ENCODE peak calls at places on chromosomes 4 and X, in seven cellular contexts. V is astrocyte of the spinal cord, M is pancreas, L is ascending aorta, W is lower leg skin, B is fibroblast of lung, G is kidney. N is an unnamed sample.
A peak's percentile ranks its signal among the peaks of the same experiment; 100 is the strongest.

GRCh38 chrX:10280061-10280460 is 123.3 kb downstream of the CLCN4 start:
- DNase-seq in G (no peak), M (no peak), B (no peak), L (no peak), W (peak; percentile 16), V (no peak), N (no peak)

GRCh38 chr4:185183622-185184281 is 20.0 kb downstream of the CFAP97 start:
- DNase-seq in B (peak; percentile 96), M (peak; percentile 65), V (peak; percentile 91), G (no peak), W (peak; percentile 88), L (no peak), N (peak; percentile 92)

GRCh38 chr4:112145326-112145819 is at the start of gene FAM241A:
- DNase-seq in V (peak; percentile 80), B (peak; percentile 81), L (peak; percentile 62), G (peak; percentile 96), M (peak; percentile 95), W (peak; percentile 71), N (peak; percentile 41)

GRCh38 chrX:38847206-38847902 is 46.1 kb downstream of the MID1IP1 start:
- DNase-seq in L (no peak), M (no peak), W (no peak), G (no peak), B (no peak), V (no peak), N (no peak)

GRCh38 chrX:105816517-105816916 is 5.8 kb upstream of the NRK start:
- DNase-seq in L (no peak), M (no peak), W (no peak), B (no peak), G (no peak), V (no peak), N (no peak)

GRCh38 chr4:8320386-8320750 is 50.8 kb downstream of the HTRA3 start:
- DNase-seq in V (no peak), L (no peak), W (no peak), G (no peak), M (peak; percentile 11), B (no peak), N (no peak)

GRCh38 chr4:26039950-26040349 is 125.9 kb downstream of the SMIM20 start:
- DNase-seq in M (no peak), B (no peak), G (no peak), V (no peak), W (no peak), L (no peak), N (no peak)

GRCh38 chr4:2304877-2305561 is 43.1 kb upstream of the MXD4 start:
- DNase-seq in V (no peak), W (no peak), L (no peak), G (no peak), M (no peak), B (no peak), N (no peak)

GRCh38 chrX:48613502-48614160 is 16.3 kb downstream of the WDR13 start:
- DNase-seq in L (no peak), W (no peak), V (no peak), B (no peak), G (no peak), M (no peak), N (no peak)

GRCh38 chr4:90145331-90145730 is 18.1 kb downstream of the CCSER1 start:
- DNase-seq in V (no peak), L (no peak), M (no peak), W (no peak), B (no peak), G (no peak), N (no peak)

GRCh38 chr4:7430368-7430964 is 4.3 kb downstream of the PSAPL1 start:
- DNase-seq in L (no peak), W (no peak), B (no peak), V (no peak), G (no peak), M (peak; percentile 41), N (no peak)

GRCh38 chr4:56914336-56914735 is 6.6 kb downstream of the REST start:
- DNase-seq in M (no peak), G (no peak), W (no peak), B (no peak), L (no peak), V (no peak), N (no peak)

GRCh38 chr4:182839256-182839655 is 77.9 kb downstream of the DCTD start:
- DNase-seq in V (no peak), L (no peak), M (no peak), G (no peak), W (no peak), B (no peak), N (no peak)

GRCh38 chrX:47637546-47638195 is 7.9 kb upstream of the CFP start:
- DNase-seq in L (no peak), W (no peak), M (no peak), V (peak; percentile 54), B (no peak), G (peak; percentile 74), N (no peak)

GRCh38 chr4:147430111-147430510 is 50.8 kb upstream of the EDNRA start:
- DNase-seq in L (no peak), M (no peak), W (no peak), B (no peak), V (no peak), G (no peak), N (no peak)

GRCh38 chrX:136780738-136781137 is at the start of gene ARHGEF6:
- DNase-seq in G (no peak), L (no peak), W (no peak), B (peak; percentile 9), V (no peak), M (no peak), N (no peak)

GRCh38 chr4:177554966-177555574 is 112.8 kb upstream of the AGA start:
- DNase-seq in L (no peak), M (no peak), B (peak; percentile 58), W (no peak), G (no peak), V (peak; percentile 44), N (peak; percentile 22)

GRCh38 chrX:17596051-17596450 is 141.2 kb upstream of the SCML1 start:
- DNase-seq in B (no peak), V (no peak), W (no peak), M (no peak), L (no peak), G (no peak), N (no peak)

GRCh38 chr4:169611991-169612868 is at the start of gene NEK1:
- DNase-seq in B (peak; percentile 87), L (peak; percentile 18), G (peak; percentile 95), M (peak; percentile 87), W (peak; percentile 76), V (peak; percentile 92), N (peak; percentile 52)

GRCh38 chr4:169615467-169616106 is 3.2 kb upstream of the NEK1 start:
- DNase-seq in M (no peak), W (no peak), G (no peak), L (no peak), V (peak; percentile 31), B (no peak), N (no peak)

GRCh38 chr4:169612869-169613859 is 781 bp upstream of the NEK1 start:
- DNase-seq in M (peak; percentile 67), G (peak; percentile 80), B (peak; percentile 83), W (peak; percentile 71), V (peak; percentile 85), L (peak; percentile 30), N (peak; percentile 64)

GRCh38 chr4:169611157-169611556 is 1.2 kb downstream of the NEK1 start:
- DNase-seq in L (no peak), V (peak; percentile 23), M (no peak), W (no peak), B (no peak), G (no peak), N (no peak)
- H3K4me3 ChIP-seq in L (peak overlapping the region; percentile 88), V (peak overlapping the region; percentile 92), M (peak overlapping the region; percentile 60), W (no peak overlapping the region), B (peak overlapping the region; percentile 88), G (peak overlapping the region; percentile 93), N (peak overlapping the region; percentile 77)

GRCh38 chrX:21839334-21840198 is at the start of gene MBTPS2:
- DNase-seq in W (peak; percentile 69), L (peak; percentile 27), M (peak; percentile 83), B (peak; percentile 93), G (peak; percentile 92), V (peak; percentile 93), N (peak; percentile 77)
- TF ChIP-seq CTCF in W (no peak), L (no peak), M (no peak), B (no peak), G (no peak), V (peak; percentile 29), N (peak; percentile 7)

GRCh38 chr4:151012376-151012775 is 2.7 kb downstream of the LRBA start:
- DNase-seq in L (no peak), V (no peak), M (no peak), B (no peak), W (no peak), G (no peak), N (no peak)

GRCh38 chr4:151013944-151014343 is 1.1 kb downstream of the LRBA start:
- DNase-seq in V (no peak), G (no peak), M (no peak), W (no peak), L (no peak), B (no peak), N (no peak)

GRCh38 chr4:151014521-151015457 is at the start of gene LRBA:
- DNase-seq in G (peak; percentile 91), M (peak; percentile 85), B (peak; percentile 39), V (peak; percentile 43), W (peak; percentile 77), L (peak; percentile 16), N (no peak)

GRCh38 chr4:151012836-151013235 is 2.2 kb downstream of the LRBA start:
- DNase-seq in L (no peak), W (no peak), V (peak; percentile 10), G (no peak), B (no peak), M (no peak), N (no peak)

DNA sequence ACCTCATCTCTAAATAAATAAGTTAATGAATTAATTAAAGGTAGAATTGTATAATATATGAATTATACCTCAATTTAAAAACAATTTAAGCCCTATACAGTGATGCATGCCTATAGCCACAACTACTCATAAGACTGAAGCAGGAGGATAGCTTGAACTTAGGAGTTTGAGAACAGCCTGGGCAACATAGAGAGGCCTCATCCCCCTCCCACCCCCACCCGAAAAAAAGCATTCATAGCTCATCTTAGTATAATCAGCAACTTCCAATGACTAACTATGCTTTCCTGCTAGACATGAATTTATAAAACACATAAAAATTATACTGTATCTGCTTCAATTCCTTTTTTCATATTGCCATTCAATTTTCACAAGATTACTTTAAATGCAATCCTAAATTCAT is 1.6 kb downstream of the LRBA start:
- DNase-seq in W (no peak), G (no peak), B (no peak), L (no peak), V (no peak), M (no peak), N (no peak)
- H3K4me3 ChIP-seq in W (no peak overlapping the region), G (peak overlapping the region; percentile 80), B (peak overlapping the region; percentile 99), L (peak overlapping the region; percentile 97), V (no peak overlapping the region), M (peak overlapping the region; percentile 94), N (no peak overlapping the region)

DNA sequence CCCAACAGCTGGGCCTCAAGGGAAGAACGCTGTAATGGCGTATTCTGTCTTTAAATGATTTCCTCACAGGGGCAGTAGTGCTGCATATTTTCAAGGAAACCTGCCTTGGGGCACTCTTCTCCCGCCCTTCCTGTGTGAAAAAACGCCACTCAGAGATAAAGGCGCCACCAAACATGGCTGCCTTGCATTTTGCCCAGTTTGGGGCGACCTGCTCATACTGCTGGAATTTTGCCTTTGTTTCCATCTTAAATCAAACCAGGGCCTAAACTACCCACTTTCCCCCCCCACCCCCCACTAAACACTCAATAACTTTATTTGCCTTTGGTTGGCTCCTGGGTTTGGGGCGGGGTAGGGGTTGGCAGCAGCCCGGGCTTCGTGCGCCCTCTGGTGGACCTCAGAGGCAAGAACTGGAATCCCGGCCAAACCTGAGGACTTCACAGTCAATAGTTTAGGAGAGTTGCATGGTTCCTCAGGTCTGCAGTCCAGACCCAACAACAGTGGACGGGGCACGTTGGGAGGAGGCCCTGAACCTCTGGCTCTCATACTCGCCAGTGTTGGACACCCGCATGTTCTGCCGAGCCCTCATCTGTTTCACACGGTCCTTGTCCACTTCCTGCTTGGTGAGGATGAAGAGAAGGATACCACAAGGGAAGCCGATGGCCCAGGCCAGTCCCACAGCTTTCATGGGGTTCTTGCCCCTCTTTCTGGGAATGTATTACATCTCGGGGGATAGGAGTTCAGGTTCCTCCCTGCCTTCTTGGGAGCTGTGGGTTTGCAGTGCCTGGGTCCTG is 220.1 kb upstream of the STK26 start:
- DNase-seq in M (peak; percentile 79), B (no peak), L (peak; percentile 39), V (peak; percentile 79), W (no peak), G (peak; percentile 85), N (no peak)
- TF ChIP-seq CTCF in M (no peak), B (no peak), L (peak; percentile 55), V (peak; percentile 73), W (no peak), G (no peak), N (peak; percentile 65)